ENCODE peak calls at places on chromosome 4, in four cellular contexts. G is anterior cingulate cortex, P is glutamatergic neuron, K is mesendoderm. O is an unnamed sample.

GRCh38 chr4:62948108-62948507 is 1461.1 kb downstream of the TECRL start:
- DNase-seq in G (no peak), P (no peak), K (no peak), O (no peak)

GRCh38 chr4:42718336-42718735 is 61.4 kb upstream of the ATP8A1 start:
- DNase-seq in G (no peak), P (no peak), K (no peak), O (no peak)

GRCh38 chr4:8225704-8226443 is 26.8 kb downstream of the SH3TC1 start:
- DNase-seq in G (no peak), P (no peak), K (peak), O (peak)

GRCh38 chr4:38092701-38093100 is 132.5 kb downstream of the PTTG2 start:
- DNase-seq in G (no peak), P (no peak), K (no peak), O (no peak)

GRCh38 chr4:10605746-10606482 is 78.7 kb downstream of the CLNK start:
- DNase-seq in G (no peak), P (no peak), K (no peak), O (no peak)

GRCh38 chr4:126851391-126851790 is 781.4 kb upstream of the INTU start:
- DNase-seq in G (no peak), P (no peak), K (no peak), O (no peak)

GRCh38 chr4:54961357-54961975 is 163.9 kb downstream of the KDR start:
- DNase-seq in G (no peak), P (no peak), K (peak), O (peak)

GRCh38 chr4:31995943-31996901 is 1276.1 kb downstream of the PCDH7 start:
- DNase-seq in G (no peak), P (peak), K (no peak), O (peak)

GRCh38 chr4:30396772-30397475 is 323.2 kb upstream of the PCDH7 start:
- DNase-seq in G (no peak), P (no peak), K (peak), O (no peak)

GRCh38 chr4:54433686-54434085 is 204.6 kb downstream of the PDGFRA start:
- DNase-seq in G (no peak), P (no peak), K (peak), O (peak)

GRCh38 chr4:99853993-99854392 is 37.4 kb downstream of the DAPP1 start:
- DNase-seq in G (no peak), P (no peak), K (no peak), O (peak)

GRCh38 chr4:48275247-48275646 is 5.6 kb upstream of the TEC start:
- DNase-seq in G (no peak), P (no peak), K (peak), O (peak)

GRCh38 chr4:98653006-98653405 is 5.4 kb downstream of the TSPAN5 start:
- DNase-seq in G (no peak), P (no peak), K (no peak), O (no peak)

GRCh38 chr4:152000518-152000917 is 239.7 kb upstream of the GATB start:
- DNase-seq in G (no peak), P (no peak), K (no peak), O (peak)

GRCh38 chr4:5912614-5913019 is 19.7 kb upstream of the CRMP1 start:
- DNase-seq in G (no peak), P (no peak), K (no peak), O (no peak)

GRCh38 chr4:54513231-54513630 is 144.5 kb upstream of the KIT start:
- DNase-seq in G (no peak), P (no peak), K (peak), O (no peak)

GRCh38 chr4:153792893-153793227 is 4.0 kb upstream of the SFRP2 start:
- DNase-seq in G (no peak), P (peak), K (peak), O (peak)

GRCh38 chr4:53714377-53715140 is 123.3 kb upstream of the LNX1 start:
- DNase-seq in G (no peak), P (no peak), K (no peak), O (no peak)

GRCh38 chr4:104966349-104967033 is 180.2 kb upstream of the TET2 start:
- DNase-seq in G (no peak), P (no peak), K (no peak), O (no peak)

GRCh38 chr4:60223098-60223497 is 977.0 kb upstream of the ADGRL3 start:
- DNase-seq in G (no peak), P (no peak), K (no peak), O (no peak)

GRCh38 chr4:1323635-1324442 is 23.2 kb upstream of the UVSSA start:
- DNase-seq in G (no peak), P (no peak), K (no peak), O (no peak)

GRCh38 chr4:3462321-3462789 is 751 bp upstream of the DOK7 start:
- DNase-seq in G (no peak), P (peak), K (no peak), O (no peak)

GRCh38 chr4:60201052-60201673 is 999.0 kb upstream of the ADGRL3 start:
- DNase-seq in G (no peak), P (peak), K (peak), O (peak)

GRCh38 chr4:135267148-135267878 is 1065.7 kb upstream of the PABPC4L start:
- DNase-seq in G (no peak), P (no peak), K (no peak), O (no peak)

GRCh38 chr4:101238706-101239105 is 108.6 kb downstream of the PPP3CA start:
- DNase-seq in G (no peak), P (no peak), K (no peak), O (no peak)

GRCh38 chr4:38177792-38178665 is 217.8 kb downstream of the PTTG2 start:
- DNase-seq in G (no peak), P (no peak), K (no peak), O (no peak)

GRCh38 chr4:48409203-48409602 is 67.9 kb downstream of the SLAIN2 start:
- DNase-seq in G (no peak), P (no peak), K (no peak), O (no peak)

GRCh38 chr4:91220315-91220714 is 1083.5 kb upstream of the GRID2 start:
- DNase-seq in G (no peak), P (no peak), K (no peak), O (no peak)